ENCODE peak calls at places on chromosomes 6 and 20, in six cellular contexts. K is tibial artery; N is NCI-H1694 treated with DMSO at 0.1 percent for 48 hours; W is renal cortical epithelial cell; M is KBM-7; S is activated CD4-positive, alpha-beta T cell treated with anti-CD3 and anti-CD28 coated beads, Interleukin-2, amount 50 U/mL, for 1 hour. Z is an unnamed sample.

GRCh38 chr20:38730167-38730988 is 6.1 kb downstream of the SLC32A1 start:
- DNase-seq in K (no peak), N (no peak), W (no peak), M (no peak), S (no peak), Z (no peak)

GRCh38 chr6:11784341-11784740 is 5.7 kb upstream of the ADTRP start:
- DNase-seq in K (no peak), N (no peak), W (no peak), M (no peak), S (no peak), Z (no peak)

GRCh38 chr6:26054937-26055669 is 32.1 kb upstream of the HFE start:
- DNase-seq in K (peak; percentile 95), N (peak; percentile 88), W (peak; percentile 99), M (peak; percentile 97), S (peak; percentile 74), Z (peak; percentile 98)

GRCh38 chr20:34970193-34971037 is 14.7 kb downstream of the MYH7B start:
- DNase-seq in K (no peak), N (no peak), W (no peak), M (no peak), S (no peak), Z (no peak)

GRCh38 chr6:142697912-142698311 is 247.1 kb downstream of the HIVEP2 start:
- DNase-seq in K (no peak), N (no peak), W (no peak), M (no peak), S (no peak), Z (peak; percentile 36)

GRCh38 chr6:27040244-27041042 is 207.1 kb upstream of the PRSS16 start:
- DNase-seq in K (no peak), N (no peak), W (peak; percentile 91), M (no peak), S (no peak), Z (peak; percentile 40)

GRCh38 chr6:41392249-41392648 is 56.8 kb downstream of the NCR2 start:
- DNase-seq in K (no peak), N (no peak), W (no peak), M (peak; percentile 46), S (no peak), Z (no peak)

GRCh38 chr6:109290143-109290931 is 91.9 kb downstream of the CD164 start:
- DNase-seq in K (no peak), N (no peak), W (no peak), M (no peak), S (no peak), Z (no peak)

GRCh38 chr6:20808439-20808838 is 274.2 kb downstream of the CDKAL1 start:
- DNase-seq in K (no peak), N (no peak), W (no peak), M (no peak), S (no peak), Z (no peak)

GRCh38 chr6:75381878-75382633 is 97.5 kb upstream of the TMEM30A start:
- DNase-seq in K (no peak), N (peak; percentile 17), W (peak; percentile 52), M (no peak), S (no peak), Z (peak; percentile 44)

GRCh38 chr6:106473807-106474206 is 113.3 kb downstream of the CRYBG1 start:
- DNase-seq in K (no peak), N (no peak), W (peak; percentile 87), M (no peak), S (no peak), Z (peak; percentile 81)

GRCh38 chr20:9068232-9068781 is 580 bp upstream of the PLCB4 start:
- DNase-seq in K (no peak), N (no peak), W (no peak), M (no peak), S (no peak), Z (no peak)

GRCh38 chr6:134826889-134827737 is 122.8 kb downstream of the ALDH8A1 start:
- DNase-seq in K (peak; percentile 93), N (no peak), W (peak; percentile 66), M (no peak), S (no peak), Z (peak; percentile 92)

GRCh38 chr20:24968278-24968677 is 19.2 kb downstream of the CST7 start:
- DNase-seq in K (no peak), N (peak; percentile 41), W (no peak), M (no peak), S (no peak), Z (no peak)

GRCh38 chr20:36821964-36822437 is 48.4 kb upstream of the DSN1 start:
- DNase-seq in K (no peak), N (peak; percentile 27), W (no peak), M (no peak), S (no peak), Z (no peak)

GRCh38 chr6:82237013-82237412 is 10.5 kb downstream of the IBTK start:
- DNase-seq in K (no peak), N (no peak), W (no peak), M (peak; percentile 20), S (no peak), Z (peak; percentile 53)

GRCh38 chr20:17615645-17616479 is 46.0 kb downstream of the DSTN start:
- DNase-seq in K (peak; percentile 24), N (no peak), W (no peak), M (no peak), S (no peak), Z (no peak)

GRCh38 chr20:25116746-25117457 is 35.0 kb upstream of the VSX1 start:
- DNase-seq in K (no peak), N (peak; percentile 15), W (no peak), M (peak; percentile 3), S (no peak), Z (no peak)

GRCh38 chr20:46757754-46758678 is 48.6 kb downstream of the SLC2A10 start:
- DNase-seq in K (peak; percentile 46), N (peak; percentile 43), W (peak; percentile 37), M (peak; percentile 85), S (peak; percentile 39), Z (peak; percentile 71)

GRCh38 chr6:55617272-55617671 is 38.3 kb upstream of the HMGCLL1 start:
- DNase-seq in K (no peak), N (peak; percentile 37), W (peak; percentile 34), M (peak; percentile 32), S (no peak), Z (peak; percentile 76)

GRCh38 chr6:100465701-100466409 is 1.1 kb upstream of the SIM1 start:
- DNase-seq in K (no peak), N (no peak), W (no peak), M (no peak), S (no peak), Z (no peak)

GRCh38 chr6:2959909-2960719 is 11.3 kb downstream of the SERPINB6 start:
- DNase-seq in K (no peak), N (no peak), W (peak; percentile 87), M (no peak), S (no peak), Z (peak; percentile 47)

GRCh38 chr6:138593100-138593877 is 94.0 kb upstream of the NHSL1 start:
- DNase-seq in K (peak; percentile 70), N (no peak), W (peak; percentile 95), M (peak; percentile 81), S (no peak), Z (peak; percentile 97)

GRCh38 chr6:108944707-108945685 is 96.8 kb downstream of the ARMC2 start:
- DNase-seq in K (peak; percentile 60), N (peak; percentile 93), W (peak; percentile 89), M (no peak), S (no peak), Z (peak; percentile 88)

GRCh38 chr20:15446373-15446772 is 1109.0 kb upstream of the FLRT3 start:
- DNase-seq in K (no peak), N (no peak), W (peak; percentile 95), M (no peak), S (no peak), Z (peak; percentile 4)

GRCh38 chr20:47620808-47621805 is 119.4 kb downstream of the NCOA3 start:
- DNase-seq in K (no peak), N (peak; percentile 60), W (peak; percentile 78), M (peak; percentile 81), S (no peak), Z (peak; percentile 87)

GRCh38 chr6:10347561-10348327 is 67.1 kb downstream of the TFAP2A start:
- DNase-seq in K (no peak), N (no peak), W (peak; percentile 33), M (no peak), S (no peak), Z (no peak)

GRCh38 chr6:43713611-43714310 is 26.2 kb upstream of the MRPS18A start:
- DNase-seq in K (no peak), N (no peak), W (no peak), M (no peak), S (no peak), Z (no peak)

GRCh38 chr20:47258745-47259695 is 97.5 kb downstream of the ZMYND8 start:
- DNase-seq in K (peak; percentile 41), N (no peak), W (peak; percentile 86), M (peak; percentile 32), S (no peak), Z (peak; percentile 43)

GRCh38 chr20:37357481-37358365 is 11.8 kb downstream of the SRC start:
- DNase-seq in K (no peak), N (peak; percentile 13), W (no peak), M (peak; percentile 84), S (no peak), Z (no peak)

Z was measured in choroid plexus epithelial cell.